ENCODE peak calls at places on chromosomes 1 and 21, in seven cellular contexts. G is tibial nerve, V is adrenal gland, Y is A549, Z is ovary, X is Peyer's patch, W is H1. P is an unnamed sample.
A peak's percentile ranks its signal among the peaks of the same experiment; 100 is the strongest.

GRCh38 chr1:234111458-234112142 is 207.1 kb downstream of the SLC35F3 start:
- DNase-seq in G (no peak), V (peak; percentile 77), Y (peak; percentile 86), Z (no peak), X (no peak), W (peak; percentile 57), P (no peak)

GRCh38 chr21:45838636-45839035 is 142.9 kb upstream of the COL6A1 start:
- DNase-seq in G (no peak), V (no peak), Y (no peak), Z (no peak), X (no peak), W (no peak), P (no peak)

GRCh38 chr1:241870290-241870689 is 22.3 kb downstream of the EXO1 start:
- DNase-seq in G (no peak), V (no peak), Y (no peak), Z (no peak), X (no peak), W (no peak), P (no peak)

GRCh38 chr1:26015358-26015757 is 6.2 kb upstream of the EXTL1 start:
- DNase-seq in G (peak; percentile 45), V (peak; percentile 83), Y (no peak), Z (no peak), X (no peak), W (no peak), P (peak; percentile 47)

GRCh38 chr1:180854456-180854855 is 58.2 kb upstream of the KIAA1614 start:
- DNase-seq in G (no peak), V (no peak), Y (no peak), Z (no peak), X (no peak), W (no peak), P (no peak)

GRCh38 chr1:103489881-103490280 is 35.6 kb upstream of the RNPC3 start:
- DNase-seq in G (no peak), V (no peak), Y (peak; percentile 17), Z (no peak), X (no peak), W (no peak), P (no peak)

GRCh38 chr1:234586304-234586703 is 23.7 kb downstream of the IRF2BP2 start:
- DNase-seq in G (no peak), V (no peak), Y (no peak), Z (no peak), X (no peak), W (no peak), P (no peak)

GRCh38 chr1:34066921-34067603 is 98.0 kb downstream of the CSMD2 start:
- DNase-seq in G (no peak), V (no peak), Y (no peak), Z (no peak), X (no peak), W (no peak), P (no peak)

GRCh38 chr1:53141487-53142055 is 867 bp downstream of the SLC1A7 start:
- DNase-seq in G (no peak), V (peak; percentile 6), Y (no peak), Z (no peak), X (no peak), W (no peak), P (no peak)

GRCh38 chr1:44084998-44085675 is 33.5 kb upstream of the KLF17 start:
- DNase-seq in G (no peak), V (no peak), Y (peak; percentile 31), Z (no peak), X (no peak), W (peak; percentile 0), P (no peak)

GRCh38 chr21:40178726-40179125 is 311.5 kb downstream of the PCP4 start:
- DNase-seq in G (no peak), V (no peak), Y (no peak), Z (no peak), X (no peak), W (no peak), P (no peak)

GRCh38 chr21:16837319-16837718 is 675.5 kb upstream of the CXADR start:
- DNase-seq in G (no peak), V (no peak), Y (no peak), Z (no peak), X (no peak), W (no peak), P (no peak)

GRCh38 chr1:56456426-56457101 is 122.8 kb downstream of the PLPP3 start:
- DNase-seq in G (no peak), V (peak; percentile 72), Y (peak; percentile 67), Z (no peak), X (no peak), W (no peak), P (no peak)

GRCh38 chr1:93695411-93696005 is 13.9 kb upstream of the BCAR3 start:
- DNase-seq in G (no peak), V (no peak), Y (no peak), Z (no peak), X (no peak), W (no peak), P (no peak)

GRCh38 chr1:93692451-93692861 is 10.8 kb upstream of the BCAR3 start:
- DNase-seq in G (no peak), V (peak; percentile 2), Y (peak; percentile 42), Z (no peak), X (no peak), W (no peak), P (peak; percentile 23)

GRCh38 chr1:93692983-93693591 is 11.4 kb upstream of the BCAR3 start:
- DNase-seq in G (no peak), V (no peak), Y (peak; percentile 71), Z (no peak), X (no peak), W (no peak), P (peak; percentile 85)

GRCh38 chr1:93694039-93694438 is 12.4 kb upstream of the BCAR3 start:
- DNase-seq in G (no peak), V (peak; percentile 64), Y (peak; percentile 30), Z (no peak), X (no peak), W (no peak), P (no peak)

GRCh38 chr1:93694833-93695232 is 13.2 kb upstream of the BCAR3 start:
- DNase-seq in G (no peak), V (no peak), Y (no peak), Z (no peak), X (no peak), W (no peak), P (no peak)
- TF ChIP-seq POLR2A in G (no peak), V (no peak), Y (no peak), Z (no peak), X (no peak), W (no peak), P (no peak)

GRCh38 chr1:3067301-3067670 is 1.7 kb upstream of the PRDM16 start:
- DNase-seq in G (no peak), V (no peak), Y (no peak), Z (peak; percentile 31), X (no peak), W (peak; percentile 58), P (no peak)

GRCh38 chr1:3065797-3066196 is 3.2 kb upstream of the PRDM16 start:
- DNase-seq in G (no peak), V (no peak), Y (no peak), Z (no peak), X (no peak), W (no peak), P (no peak)

GRCh38 chr1:3066250-3066711 is 2.7 kb upstream of the PRDM16 start:
- DNase-seq in G (no peak), V (peak; percentile 68), Y (peak; percentile 32), Z (peak; percentile 31), X (peak; percentile 51), W (peak; percentile 56), P (peak; percentile 74)

GRCh38 chr1:3067671-3068399 is 1.2 kb upstream of the PRDM16 start:
- DNase-seq in G (no peak), V (no peak), Y (no peak), Z (peak; percentile 38), X (peak; percentile 45), W (peak; percentile 61), P (no peak)

DNA sequence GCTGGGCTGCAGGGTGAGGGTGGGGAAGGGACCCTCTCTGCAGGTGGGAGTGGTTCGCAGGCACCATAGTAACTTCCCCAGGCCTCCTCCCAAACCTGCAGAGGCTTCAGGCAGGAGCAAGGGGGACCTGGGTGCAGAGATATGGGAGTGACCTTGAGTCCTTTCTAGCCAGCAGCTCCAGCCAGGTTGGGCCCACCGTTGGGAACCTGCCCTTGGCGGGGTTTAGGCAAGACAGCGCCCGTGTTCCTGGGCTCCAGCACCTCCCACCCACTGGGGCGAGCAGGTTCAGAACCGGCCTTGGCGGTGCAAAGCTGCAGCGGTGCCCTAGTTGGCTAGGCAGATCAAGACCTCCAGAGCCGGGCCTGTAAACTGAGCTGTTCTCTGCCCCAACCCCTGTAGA is 2.2 kb upstream of the PRDM16 start:
- DNase-seq in G (no peak), V (no peak), Y (no peak), Z (peak; percentile 26), X (no peak), W (peak; percentile 49), P (peak; percentile 78)
- H3K4me3 ChIP-seq in G (peak overlapping the region; percentile 47), V (no peak overlapping the region), Y (no peak overlapping the region), Z (no peak overlapping the region), X (no peak overlapping the region), W (no peak overlapping the region), P (no peak overlapping the region)

DNA sequence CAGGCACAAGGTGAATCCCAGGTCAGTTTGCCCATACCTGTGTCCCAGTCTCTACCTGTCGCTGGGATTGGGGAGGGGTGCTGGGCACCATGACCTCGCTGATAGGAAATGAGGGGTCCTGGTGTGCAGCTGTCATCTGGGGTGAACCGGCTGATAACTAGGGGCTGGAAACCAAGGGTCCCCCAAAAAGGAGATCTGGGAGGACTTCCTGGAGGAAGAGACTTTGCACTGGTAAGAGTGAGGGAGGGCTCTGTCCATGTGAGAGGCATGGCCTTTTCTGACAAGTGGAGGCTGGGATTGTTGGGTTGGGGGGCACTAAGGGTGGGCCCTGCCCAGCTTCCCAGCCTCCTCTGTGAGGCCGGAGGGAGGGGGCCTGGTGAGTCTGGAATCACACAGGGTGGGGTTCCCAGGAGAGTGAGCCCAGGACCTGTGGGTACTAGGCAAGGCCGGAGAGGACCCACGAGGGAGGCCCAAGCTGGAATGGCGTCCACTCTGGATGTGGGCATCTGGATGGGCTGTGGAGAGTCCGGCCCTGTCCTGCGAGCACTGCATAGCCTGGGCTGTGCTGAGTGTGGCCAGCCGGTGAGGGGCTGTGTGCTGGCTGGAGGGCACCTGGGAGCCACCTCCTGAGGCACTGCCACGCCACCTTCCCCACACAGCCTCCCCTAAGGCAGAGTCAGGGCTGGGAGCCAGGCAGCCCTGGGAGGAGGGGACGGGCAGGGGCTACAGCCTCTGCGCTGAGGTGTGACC is 4.9 kb upstream of the PEX10 start:
- DNase-seq in G (no peak), V (no peak), Y (no peak), Z (no peak), X (no peak), W (no peak), P (no peak)
- TF ChIP-seq CTCF in G (no peak), V (no peak), Y (no peak), Z (no peak), X (no peak), W (no peak), P (no peak)

DNA sequence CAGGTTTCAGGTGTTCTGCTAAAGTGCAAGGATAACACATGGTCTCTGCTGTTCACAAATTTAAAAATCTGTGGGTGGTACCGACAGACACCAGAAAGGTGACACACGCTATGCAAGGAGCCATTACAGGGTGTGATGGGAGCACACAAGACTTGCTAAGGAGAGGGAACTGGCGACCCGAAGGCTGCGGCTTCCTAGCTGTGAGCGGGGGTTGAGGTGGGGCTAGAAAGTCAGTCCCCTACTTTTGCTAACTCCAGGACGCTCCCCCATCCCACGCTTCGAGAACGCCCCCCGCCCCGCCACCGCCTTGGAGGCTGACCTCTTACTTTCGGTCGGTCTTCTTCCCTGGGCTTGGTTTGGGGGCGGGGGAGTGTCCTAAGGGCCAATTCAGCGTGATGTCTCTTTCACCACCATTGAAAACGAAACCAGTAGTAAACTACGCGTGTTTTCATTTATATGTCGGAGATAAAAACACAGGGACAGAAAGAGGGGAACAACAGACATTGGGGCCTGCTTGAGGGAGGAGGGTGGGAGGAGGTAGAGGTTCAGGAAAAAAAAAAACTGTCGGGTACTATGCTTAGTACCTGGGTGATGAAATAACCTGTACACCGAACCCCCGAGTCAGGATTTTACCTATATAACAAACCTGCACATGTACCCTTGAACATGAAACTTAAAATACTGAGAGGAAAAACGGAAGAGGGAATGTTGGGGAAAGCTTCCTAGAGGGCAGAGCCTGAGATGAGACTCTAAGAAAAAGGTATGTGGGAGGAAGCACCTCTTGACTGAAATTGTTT is 1.1 kb downstream of the CKS1B start:
- DNase-seq in G (peak; percentile 58), V (peak; percentile 86), Y (peak; percentile 47), Z (peak; percentile 77), X (peak; percentile 79), W (no peak), P (peak; percentile 61)
- TF ChIP-seq POLR2A in G (no peak), V (no peak), Y (peak; percentile 29), Z (no peak), X (no peak), W (peak; percentile 41), P (no peak)

P was measured in lower leg skin.